ENCODE peak calls at places on chromosomes 7 and 10, in six cellular contexts. F is heart right ventricle; M is CD4-positive, alpha-beta T cell; J is heart left ventricle; R is stomach; W is lower leg skin. Y is an unnamed sample.

GRCh38 chr10:82037076-82037475 is 162.1 kb downstream of the NRG3 start:
- DNase-seq in R (no peak), W (no peak), J (no peak), M (no peak), F (no peak), Y (no peak)

GRCh38 chr7:92830532-92831110 is 5.8 kb downstream of the CDK6 start:
- DNase-seq in J (no peak), R (no peak), M (no peak), F (no peak), W (no peak), Y (no peak)

GRCh38 chr7:93739422-93739821 is 151.1 kb downstream of the TFPI2 start:
- DNase-seq in M (no peak), R (no peak), W (no peak), J (no peak), F (no peak), Y (no peak)

GRCh38 chr10:131429141-131429540 is 117.6 kb upstream of the TCERG1L start:
- DNase-seq in F (no peak), J (no peak), R (no peak), M (no peak), W (no peak), Y (no peak)

GRCh38 chr7:155533827-155534690 is 12.3 kb downstream of the CNPY1 start:
- DNase-seq in F (no peak), M (no peak), J (no peak), W (no peak), R (no peak), Y (peak; percentile 72)

GRCh38 chr7:86989407-86989806 is 70.0 kb downstream of the ELAPOR2 start:
- DNase-seq in W (no peak), M (no peak), J (no peak), R (no peak), F (no peak), Y (no peak)

GRCh38 chr7:108452707-108453106 is 3.5 kb downstream of the NRCAM start:
- DNase-seq in W (no peak), M (no peak), R (no peak), F (no peak), J (no peak), Y (no peak)

GRCh38 chr10:24114561-24114960 is 94.4 kb upstream of the KIAA1217 start:
- DNase-seq in J (no peak), M (no peak), F (no peak), R (no peak), W (no peak), Y (no peak)

GRCh38 chr7:89500082-89500481 is 654.2 kb upstream of the STEAP1 start:
- DNase-seq in J (no peak), W (no peak), F (no peak), M (no peak), R (no peak), Y (no peak)

GRCh38 chr10:32340596-32341180 is 6.3 kb downstream of the EPC1 start:
- DNase-seq in R (no peak), F (no peak), W (no peak), J (no peak), M (no peak), Y (no peak)

GRCh38 chr10:69461327-69462025 is 10.2 kb downstream of the TSPAN15 start:
- DNase-seq in J (peak; percentile 60), F (peak; percentile 69), W (no peak), M (no peak), R (no peak), Y (no peak)

GRCh38 chr7:77395543-77395942 is 20.6 kb downstream of the GSAP start:
- DNase-seq in F (no peak), M (no peak), R (no peak), W (no peak), J (no peak), Y (no peak)

GRCh38 chr10:18216482-18216881 is 76.3 kb downstream of the CACNB2 start:
- DNase-seq in J (no peak), W (no peak), F (no peak), M (no peak), R (no peak), Y (no peak)

GRCh38 chr10:95260909-95261552 is 29.8 kb downstream of the PDLIM1 start:
- DNase-seq in R (no peak), M (no peak), F (no peak), W (no peak), J (no peak), Y (no peak)

GRCh38 chr7:102431617-102432298 is 1.6 kb upstream of the ORAI2 start:
- DNase-seq in W (no peak), M (peak; percentile 60), R (no peak), F (no peak), J (no peak), Y (no peak)

GRCh38 chr10:83373659-83374058 is 765.6 kb upstream of the GHITM start:
- DNase-seq in M (no peak), F (no peak), R (no peak), J (no peak), W (no peak), Y (no peak)

GRCh38 chr10:11533328-11533781 is 78.1 kb downstream of the USP6NL start:
- DNase-seq in F (no peak), J (no peak), M (no peak), R (no peak), W (no peak), Y (no peak)

GRCh38 chr10:12729885-12730284 is 271.6 kb downstream of the CCDC3 start:
- DNase-seq in F (no peak), W (no peak), M (no peak), J (no peak), R (no peak), Y (no peak)
- TF ChIP-seq CTCF in F (no peak), W (no peak), M (no peak), J (no peak), R (no peak), Y (peak; percentile 28)

DNA sequence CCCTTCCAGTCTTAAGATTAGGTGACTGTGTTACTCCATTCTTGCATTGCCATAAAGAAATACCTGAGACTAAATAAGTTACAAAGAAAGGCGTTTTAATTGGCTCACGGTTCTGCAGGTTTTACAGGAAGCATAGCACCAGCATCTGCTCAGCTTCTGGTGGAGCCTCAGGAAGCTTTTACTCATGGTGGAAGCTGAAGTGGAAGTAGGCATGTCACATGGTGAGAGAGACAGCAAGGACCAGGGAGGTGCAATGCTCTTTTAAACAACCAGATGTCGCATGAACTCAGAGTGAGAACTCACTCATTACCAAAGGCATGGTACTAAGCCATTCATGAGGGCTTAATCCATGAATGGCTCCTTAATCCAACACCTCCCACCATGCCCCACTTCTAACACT is 34.0 kb upstream of the TMEM273 start:
- DNase-seq in W (no peak), M (no peak), R (no peak), J (no peak), F (no peak), Y (no peak)
- TF ChIP-seq CTCF in W (no peak), M (no peak), R (no peak), J (no peak), F (no peak), Y (no peak)

GRCh38 chr7:415646-416525 is 103.8 kb downstream of the PDGFA start:
- DNase-seq in J (no peak), W (peak; percentile 70), M (no peak), F (no peak), R (no peak), Y (no peak)

GRCh38 chr7:418636-419280 is 100.9 kb downstream of the PDGFA start:
- DNase-seq in M (no peak), F (no peak), J (no peak), R (no peak), W (no peak), Y (no peak)

GRCh38 chr7:417625-417889 is 102.1 kb downstream of the PDGFA start:
- DNase-seq in F (no peak), M (no peak), R (no peak), W (peak; percentile 65), J (no peak), Y (no peak)

GRCh38 chr7:417973-418601 is 101.6 kb downstream of the PDGFA start:
- DNase-seq in M (no peak), F (no peak), J (no peak), R (no peak), W (no peak), Y (no peak)

GRCh38 chr7:416761-417624 is 102.7 kb downstream of the PDGFA start:
- DNase-seq in W (peak; percentile 82), F (no peak), M (no peak), R (no peak), J (no peak), Y (no peak)
- TF ChIP-seq CTCF in W (no peak), F (no peak), M (no peak), R (no peak), J (no peak), Y (no peak)

GRCh38 chr10:20048161-20048560 is 231.9 kb downstream of the PLXDC2 start:
- DNase-seq in M (no peak), R (no peak), J (no peak), W (no peak), F (no peak), Y (no peak)
- TF ChIP-seq CTCF in M (no peak), R (no peak), J (no peak), W (no peak), F (no peak), Y (no peak)

GRCh38 chr7:207418-208127 is 15.2 kb downstream of the FAM20C start:
- DNase-seq in J (no peak), W (no peak), M (no peak), F (no peak), R (no peak), Y (no peak)
- TF ChIP-seq CTCF in J (no peak), W (no peak), M (no peak), F (no peak), R (no peak), Y (no peak)

GRCh38 chr10:132453470-132453861 is 56.5 kb downstream of the PWWP2B start:
- DNase-seq in M (no peak), W (no peak), F (no peak), R (no peak), J (no peak), Y (no peak)

GRCh38 chr10:132452651-132453469 is 55.9 kb downstream of the PWWP2B start:
- DNase-seq in J (peak; percentile 86), M (peak; percentile 92), R (peak; percentile 95), F (peak; percentile 79), W (peak; percentile 96), Y (peak; percentile 76)

GRCh38 chr10:132451506-132452215 is 54.7 kb downstream of the PWWP2B start:
- DNase-seq in R (peak; percentile 54), M (no peak), J (no peak), W (no peak), F (no peak), Y (no peak)

GRCh38 chr10:132450825-132451505 is 54.0 kb downstream of the PWWP2B start:
- DNase-seq in J (no peak), M (no peak), W (no peak), R (no peak), F (no peak), Y (no peak)

DNA sequence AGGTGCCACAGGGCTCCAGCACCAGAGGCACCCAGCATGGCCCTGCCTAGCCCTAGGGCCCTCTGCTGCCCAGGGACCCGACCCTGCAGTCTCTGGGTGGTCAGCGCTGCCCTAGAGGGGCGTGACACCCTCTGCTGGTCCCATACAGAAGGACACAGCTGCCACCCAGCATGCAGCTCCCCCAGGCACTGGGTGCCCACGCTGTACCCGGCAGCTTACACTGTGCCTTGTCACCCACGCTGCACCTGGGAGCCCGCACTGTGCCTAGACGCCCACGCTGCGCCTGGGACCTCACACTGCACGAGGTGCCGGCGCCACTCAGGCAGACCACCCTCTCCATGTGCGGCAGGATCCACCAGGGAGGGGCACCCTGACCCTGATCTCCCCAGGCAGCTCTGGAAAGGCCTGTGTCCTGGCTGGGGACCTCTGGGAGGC is 55.2 kb downstream of the PWWP2B start:
- DNase-seq in J (no peak), M (no peak), R (no peak), F (no peak), W (no peak), Y (no peak)
- TF ChIP-seq CTCF in J (no peak), M (no peak), R (no peak), F (no peak), W (no peak), Y (no peak)